ENCODE peak calls at places on chromosomes 3 and 15, in seven cellular contexts. T, K, B, V, F, G and W are unnamed samples.

GRCh38 chr15:74906450-74907276 is at the start of gene FAM219B:
- DNase-seq in T (peak; percentile 98), B (peak; percentile 90), V (peak; percentile 78), F (peak; percentile 96), K (peak; percentile 97), G (peak; percentile 94), W (peak; percentile 93)

GRCh38 chr3:193788189-193788946 is 195.4 kb downstream of the OPA1 start:
- DNase-seq in K (peak; percentile 88), G (peak; percentile 51), V (peak; percentile 64), B (peak; percentile 71), T (peak; percentile 84), F (peak; percentile 64), W (peak; percentile 52)

GRCh38 chr15:96326551-96327154 is 3.8 kb upstream of the NR2F2 start:
- DNase-seq in V (no peak), B (no peak), F (no peak), G (no peak), T (peak; percentile 86), K (peak; percentile 69), W (no peak)

GRCh38 chr3:27487383-27487782 is 3.2 kb upstream of the SLC4A7 start:
- DNase-seq in G (no peak), T (no peak), B (no peak), K (no peak), F (no peak), V (no peak), W (no peak)

GRCh38 chr3:53044371-53045106 is 1.3 kb downstream of the SFMBT1 start:
- DNase-seq in K (peak; percentile 63), F (peak; percentile 43), T (peak; percentile 71), G (no peak), B (peak; percentile 65), V (no peak), W (no peak)

GRCh38 chr3:190701096-190701532 is 161.4 kb downstream of the GMNC start:
- DNase-seq in F (peak; percentile 55), G (peak; percentile 11), B (no peak), T (no peak), V (peak; percentile 91), K (peak; percentile 66), W (peak; percentile 54)

GRCh38 chr3:65607101-65607500 is 431.6 kb downstream of the MAGI1 start:
- DNase-seq in B (no peak), F (no peak), V (no peak), T (no peak), K (no peak), G (no peak), W (no peak)

GRCh38 chr3:102125197-102125993 is 276.1 kb downstream of the NFKBIZ start:
- DNase-seq in G (no peak), F (no peak), K (no peak), T (no peak), B (no peak), V (no peak), W (no peak)

GRCh38 chr3:16079519-16079918 is 95.0 kb upstream of the GALNT15 start:
- DNase-seq in G (no peak), V (no peak), K (no peak), T (no peak), B (no peak), F (no peak), W (no peak)

GRCh38 chr15:101620645-101621044 is 31.5 kb downstream of the TM2D3 start:
- DNase-seq in T (no peak), B (no peak), G (no peak), F (no peak), V (no peak), K (no peak), W (no peak)

GRCh38 chr3:62097121-62097520 is 276.2 kb downstream of the FEZF2 start:
- DNase-seq in F (no peak), K (no peak), V (no peak), T (peak; percentile 67), B (no peak), G (no peak), W (no peak)

GRCh38 chr3:69338891-69339290 is 47.0 kb downstream of the FRMD4B start:
- DNase-seq in G (no peak), F (no peak), V (no peak), B (no peak), T (no peak), K (no peak), W (no peak)

GRCh38 chr3:99324854-99325253 is 313.5 kb upstream of the COL8A1 start:
- DNase-seq in T (no peak), B (no peak), F (no peak), V (no peak), K (no peak), G (no peak), W (no peak)

GRCh38 chr3:157051625-157052024 is 108.3 kb downstream of the CCNL1 start:
- DNase-seq in T (no peak), B (no peak), V (no peak), K (no peak), F (no peak), G (no peak), W (no peak)

GRCh38 chr3:62373714-62374333 is 474 bp upstream of the FEZF2 start:
- DNase-seq in V (no peak), B (peak; percentile 62), F (no peak), G (no peak), K (peak; percentile 26), T (no peak), W (no peak)

GRCh38 chr3:119817964-119818363 is 36.1 kb downstream of the NR1I2 start:
- DNase-seq in K (peak; percentile 37), B (no peak), G (no peak), V (peak; percentile 18), T (no peak), F (no peak), W (no peak)

DNA sequence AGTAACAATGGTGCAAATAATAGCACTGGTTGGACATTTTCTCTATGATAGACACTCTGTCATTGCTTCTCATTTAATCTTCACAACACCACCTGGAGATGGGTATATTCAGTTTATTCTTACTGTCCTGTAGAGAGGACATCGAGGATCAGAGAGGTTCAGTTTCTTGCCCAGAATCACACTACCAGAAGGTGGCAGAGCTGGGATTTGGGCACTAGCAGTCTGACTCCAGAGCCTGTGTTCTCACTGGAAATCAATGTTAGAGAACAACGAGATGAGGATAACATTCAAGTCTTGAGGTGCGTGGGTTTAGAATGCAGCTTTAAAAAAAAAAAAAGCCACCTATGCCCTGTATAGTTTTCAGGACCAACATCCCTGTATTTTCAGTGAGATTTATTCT is 127.8 kb downstream of the SYNPR start:
- DNase-seq in G (no peak), T (no peak), F (no peak), V (no peak), K (peak; percentile 17), B (no peak), W (no peak)
- TF ChIP-seq CTCF in G (no peak), T (no peak), F (no peak), V (no peak), K (peak; percentile 21), B (peak; percentile 23), W (no peak)

GRCh38 chr15:89367485-89368451 is 33.1 kb upstream of the POLG start:
- DNase-seq in T (no peak), B (peak; percentile 88), K (peak; percentile 89), V (no peak), G (no peak), F (no peak), W (no peak)

GRCh38 chr15:89370120-89371077 is 35.8 kb upstream of the POLG start:
- DNase-seq in F (no peak), B (peak; percentile 86), V (no peak), T (no peak), K (peak; percentile 88), G (no peak), W (no peak)

GRCh38 chr15:89369548-89369947 is 34.9 kb upstream of the POLG start:
- DNase-seq in V (no peak), F (no peak), K (no peak), G (no peak), B (no peak), T (no peak), W (no peak)

GRCh38 chr15:89366656-89367393 is 32.2 kb upstream of the POLG start:
- DNase-seq in G (no peak), K (no peak), V (no peak), T (no peak), B (no peak), F (no peak), W (no peak)

GRCh38 chr15:89368566-89369223 is 34.1 kb upstream of the POLG start:
- DNase-seq in F (no peak), G (no peak), V (no peak), K (peak; percentile 82), B (peak; percentile 83), T (no peak), W (no peak)
- H3K27me3 ChIP-seq in F (peaks cover 97% of the 10 kb centered on the region), G (peaks cover 100% of the 10 kb centered on the region), V (peaks cover 93% of the 10 kb centered on the region), K (peaks cover 100% of the 10 kb centered on the region), B (peaks cover 99% of the 10 kb centered on the region), T (peaks cover 100% of the 10 kb centered on the region), W (peaks cover 21% of the 10 kb centered on the region)

DNA sequence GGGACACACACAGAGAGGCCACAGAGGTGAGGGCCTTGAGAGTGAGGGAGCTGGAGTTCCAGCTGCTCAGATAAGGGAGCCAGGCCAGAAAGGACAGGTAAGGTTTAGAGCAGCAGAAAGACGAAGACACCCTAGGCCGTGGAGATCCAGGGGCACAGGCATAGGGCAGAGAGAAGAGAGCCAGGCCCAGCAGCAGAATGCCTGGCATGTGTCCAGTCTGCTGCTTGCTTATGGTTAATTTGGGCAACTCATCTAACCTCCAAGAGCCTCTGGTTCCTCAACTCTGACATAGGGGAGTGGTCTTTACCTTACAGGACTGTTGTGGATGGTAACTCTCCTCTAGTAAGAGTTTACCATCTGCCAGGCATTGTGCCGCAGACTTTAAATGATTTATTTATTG is 35.9 kb downstream of the STARD5 start:
- DNase-seq in T (no peak), B (no peak), F (no peak), G (no peak), V (no peak), K (no peak), W (no peak)
- H3K4me1 ChIP-seq in T (no peaks in the 10 kb centered on the region), B (no peaks in the 10 kb centered on the region), F (no peaks in the 10 kb centered on the region), G (peaks cover 55% of the 10 kb centered on the region), V (no peaks in the 10 kb centered on the region), K (no peaks in the 10 kb centered on the region), W (no peaks in the 10 kb centered on the region)

GRCh38 chr3:188157971-188158370 is 4.0 kb downstream of the LPP start:
- DNase-seq in F (no peak), K (no peak), V (peak; percentile 78), T (no peak), B (no peak), G (no peak), W (no peak)
- TF ChIP-seq CTCF in F (no peak), K (no peak), V (no peak), T (no peak), B (no peak), G (no peak), W (no peak)

GRCh38 chr15:67831363-67831762 is 6.1 kb downstream of the SKOR1 start:
- DNase-seq in B (peak; percentile 42), F (no peak), K (no peak), V (no peak), T (peak; percentile 4), G (no peak), W (no peak)

GRCh38 chr15:67832031-67832551 is 6.8 kb downstream of the SKOR1 start:
- DNase-seq in K (peak; percentile 77), B (peak; percentile 57), G (no peak), F (no peak), T (peak; percentile 53), V (no peak), W (no peak)

GRCh38 chr15:67833504-67834248 is 6.2 kb downstream of the RNU6-1 start:
- DNase-seq in T (peak; percentile 59), B (peak; percentile 80), K (peak; percentile 92), V (peak; percentile 34), G (no peak), F (no peak), W (no peak)

GRCh38 chr15:67834249-67834592 is 5.6 kb downstream of the RNU6-1 start:
- DNase-seq in V (no peak), F (no peak), K (peak; percentile 16), T (peak; percentile 40), G (no peak), B (no peak), W (no peak)

GRCh38 chr15:67832965-67833503 is 6.8 kb downstream of the RNU6-1 start:
- DNase-seq in T (peak; percentile 55), F (no peak), B (peak; percentile 65), K (peak; percentile 84), V (no peak), G (no peak), W (no peak)
- H3K27me3 ChIP-seq in T (peaks cover 82% of the 10 kb centered on the region), F (peaks cover 75% of the 10 kb centered on the region), B (peaks cover 96% of the 10 kb centered on the region), K (peaks cover 100% of the 10 kb centered on the region), V (peaks cover 67% of the 10 kb centered on the region), G (peaks cover 79% of the 10 kb centered on the region), W (peaks cover 4% of the 10 kb centered on the region)